ENCODE peak calls at places on chromosomes 5 and 9, in eight cellular contexts. O is PC-9; N is head of caudate nucleus; D is stimulated activated CD8-positive, alpha-beta memory T cell treated with anti-CD3 and anti-CD28 coated beads, Interleukin-4, amount 100 ng/mL, for 4 hours; F is ovary; P is occipital lobe; H is H54; B is NCI-H748 treated with DMSO at 0.1 percent for 48 hours. J is an unnamed sample.
A peak's percentile ranks its signal among the peaks of the same experiment; 100 is the strongest.

GRCh38 chr9:126704157-126704941 is 90.6 kb downstream of the LMX1B start:
- DNase-seq in O (peak; percentile 54), N (peak; percentile 83), D (no peak), F (peak; percentile 59), P (peak; percentile 70), H (peak; percentile 99), B (no peak), J (no peak)

GRCh38 chr9:108663381-108663876 is 192.4 kb downstream of the ACTL7B start:
- DNase-seq in O (no peak), N (no peak), D (no peak), F (no peak), P (no peak), H (no peak), B (no peak), J (no peak)

GRCh38 chr9:133708770-133709611 is 29.2 kb downstream of the SARDH start:
- DNase-seq in O (no peak), N (no peak), D (peak; percentile 33), F (peak; percentile 33), P (no peak), H (no peak), B (no peak), J (no peak)

GRCh38 chr5:77367733-77368132 is 124.4 kb downstream of the WDR41 start:
- DNase-seq in O (peak; percentile 16), N (no peak), D (no peak), F (no peak), P (no peak), H (no peak), B (no peak), J (no peak)

GRCh38 chr5:181042722-181043121 is 2.7 kb downstream of the BTNL9 start:
- DNase-seq in O (no peak), N (no peak), D (no peak), F (no peak), P (no peak), H (no peak), B (no peak), J (no peak)

GRCh38 chr9:87181670-87182069 is 234.4 kb upstream of the GAS1 start:
- DNase-seq in O (no peak), N (no peak), D (no peak), F (no peak), P (no peak), H (no peak), B (no peak), J (no peak)

GRCh38 chr5:89628876-89629635 is 746.1 kb upstream of the MEF2C start:
- DNase-seq in O (no peak), N (no peak), D (no peak), F (no peak), P (no peak), H (no peak), B (no peak), J (no peak)

GRCh38 chr5:72284674-72285424 is 35.2 kb downstream of the MRPS27 start:
- DNase-seq in O (no peak), N (no peak), D (no peak), F (no peak), P (no peak), H (no peak), B (no peak), J (no peak)

GRCh38 chr5:18455521-18455920 is 821.3 kb downstream of the TAF11L14 start:
- DNase-seq in O (no peak), N (no peak), D (no peak), F (no peak), P (no peak), H (no peak), B (no peak), J (no peak)

GRCh38 chr9:130629443-130630090 is 34.8 kb upstream of the PRDM12 start:
- DNase-seq in O (no peak), N (peak; percentile 12), D (no peak), F (no peak), P (no peak), H (no peak), B (no peak), J (no peak)

GRCh38 chr5:102561894-102562760 is 63.3 kb upstream of the SLCO6A1 start:
- DNase-seq in O (peak; percentile 18), N (no peak), D (no peak), F (no peak), P (no peak), H (no peak), B (no peak), J (no peak)